ENCODE peak calls at places on chromosomes 1 and 21, in four cellular contexts. I is PC-9, A is left ventricle myocardium inferior, R is right lobe of liver. L is an unnamed sample.

GRCh38 chr21:46079357-46080170 is 18.3 kb upstream of the COL6A2 start:
- DNase-seq in A (no peak), R (no peak), I (no peak), L (peak)

GRCh38 chr1:1001057-1001630 is 1.2 kb upstream of the HES4 start:
- DNase-seq in R (peak), I (no peak), A (no peak), L (no peak)

GRCh38 chr21:30502041-30502440 is at the start of gene KRTAP19-5:
- DNase-seq in A (no peak), R (no peak), I (no peak), L (no peak)

GRCh38 chr1:54996359-54996868 is 2.3 kb upstream of the BSND start:
- DNase-seq in I (peak), R (peak), A (peak), L (peak)

GRCh38 chr1:53995683-53996082 is 22.3 kb downstream of the LDLRAD1 start:
- DNase-seq in A (no peak), R (no peak), I (no peak), L (no peak)

GRCh38 chr21:15242906-15243305 is 178.1 kb upstream of the NRIP1 start:
- DNase-seq in A (no peak), I (no peak), R (no peak), L (no peak)

GRCh38 chr1:201397675-201398074 is 1.4 kb downstream of the LAD1 start:
- DNase-seq in I (peak), A (no peak), R (no peak), L (no peak)

GRCh38 chr21:35190201-35190701 is 141.1 kb upstream of the RUNX1 start:
- DNase-seq in I (peak), A (no peak), R (no peak), L (no peak)

GRCh38 chr1:46084553-46085448 is 47.6 kb downstream of the PIK3R3 start:
- DNase-seq in A (no peak), I (peak), R (no peak), L (no peak)

GRCh38 chr1:61227857-61228557 is 145.6 kb downstream of the NFIA start:
- DNase-seq in A (no peak), I (no peak), R (no peak), L (no peak)

GRCh38 chr1:38561110-38561509 is 298.5 kb downstream of the RRAGC start:
- DNase-seq in A (no peak), I (no peak), R (no peak), L (no peak)

GRCh38 chr1:243535014-243535413 is 279.2 kb downstream of the SDCCAG8 start:
- DNase-seq in R (no peak), I (no peak), A (no peak), L (no peak)

GRCh38 chr1:153985341-153985912 is 712 bp downstream of the RAB13 start:
- DNase-seq in I (no peak), A (no peak), R (no peak), L (no peak)

GRCh38 chr1:43522431-43522775 is 8.3 kb upstream of the PTPRF start:
- DNase-seq in I (no peak), A (no peak), R (no peak), L (no peak)

GRCh38 chr1:241310451-241310850 is 46.6 kb downstream of the RGS7 start:
- DNase-seq in I (no peak), R (no peak), A (no peak), L (no peak)

GRCh38 chr1:232477728-232478127 is 152.2 kb downstream of the SIPA1L2 start:
- DNase-seq in I (peak), A (no peak), R (no peak), L (no peak)

GRCh38 chr1:247357781-247358211 is 26.1 kb upstream of the ZNF496 start:
- DNase-seq in R (no peak), A (no peak), I (no peak), L (no peak)

GRCh38 chr1:63621698-63622097 is 28.5 kb downstream of the PGM1 start:
- DNase-seq in R (no peak), I (no peak), A (peak), L (no peak)

GRCh38 chr1:223331301-223331700 is 32.7 kb downstream of the SUSD4 start:
- DNase-seq in I (no peak), R (no peak), A (no peak), L (no peak)

GRCh38 chr21:28761709-28762356 is 230.8 kb downstream of the LTN1 start:
- DNase-seq in I (no peak), A (no peak), R (no peak), L (no peak)

GRCh38 chr1:109425391-109425790 is 857 bp downstream of the PSMA5 start:
- DNase-seq in A (no peak), R (no peak), I (no peak), L (no peak)

GRCh38 chr1:182166750-182167149 is 105.2 kb upstream of the ZNF648 start:
- DNase-seq in R (no peak), A (no peak), I (no peak), L (no peak)
- TF ChIP-seq CTCF in R (no peak), A (no peak), I (no peak), L (no peak)

GRCh38 chr1:27941671-27942540 is 7.1 kb downstream of the SMPDL3B start:
- DNase-seq in I (no peak), A (no peak), R (no peak), L (no peak)

GRCh38 chr1:27937524-27937836 is 2.7 kb downstream of the SMPDL3B start:
- DNase-seq in R (no peak), A (no peak), I (no peak), L (peak)

GRCh38 chr1:27938488-27938887 is 3.7 kb downstream of the SMPDL3B start:
- DNase-seq in I (no peak), A (no peak), R (no peak), L (no peak)

GRCh38 chr1:27940870-27941269 is 6.1 kb downstream of the SMPDL3B start:
- DNase-seq in I (no peak), A (no peak), R (no peak), L (no peak)

GRCh38 chr1:27940297-27940696 is 5.5 kb downstream of the SMPDL3B start:
- DNase-seq in I (no peak), A (peak), R (peak), L (no peak)
- TF ChIP-seq CTCF in I (peak), A (peak), R (no peak), L (peak)

GRCh38 chr1:113928950-113929749 is at the start of gene HIPK1:
- DNase-seq in R (peak), A (peak), I (peak), L (peak)
- TF ChIP-seq CTCF in R (peak), A (peak), I (no peak), L (no peak)

GRCh38 chr1:104874044-104874443 is 1124.3 kb downstream of the AMY1C start:
- DNase-seq in I (no peak), R (no peak), A (no peak), L (no peak)

DNA sequence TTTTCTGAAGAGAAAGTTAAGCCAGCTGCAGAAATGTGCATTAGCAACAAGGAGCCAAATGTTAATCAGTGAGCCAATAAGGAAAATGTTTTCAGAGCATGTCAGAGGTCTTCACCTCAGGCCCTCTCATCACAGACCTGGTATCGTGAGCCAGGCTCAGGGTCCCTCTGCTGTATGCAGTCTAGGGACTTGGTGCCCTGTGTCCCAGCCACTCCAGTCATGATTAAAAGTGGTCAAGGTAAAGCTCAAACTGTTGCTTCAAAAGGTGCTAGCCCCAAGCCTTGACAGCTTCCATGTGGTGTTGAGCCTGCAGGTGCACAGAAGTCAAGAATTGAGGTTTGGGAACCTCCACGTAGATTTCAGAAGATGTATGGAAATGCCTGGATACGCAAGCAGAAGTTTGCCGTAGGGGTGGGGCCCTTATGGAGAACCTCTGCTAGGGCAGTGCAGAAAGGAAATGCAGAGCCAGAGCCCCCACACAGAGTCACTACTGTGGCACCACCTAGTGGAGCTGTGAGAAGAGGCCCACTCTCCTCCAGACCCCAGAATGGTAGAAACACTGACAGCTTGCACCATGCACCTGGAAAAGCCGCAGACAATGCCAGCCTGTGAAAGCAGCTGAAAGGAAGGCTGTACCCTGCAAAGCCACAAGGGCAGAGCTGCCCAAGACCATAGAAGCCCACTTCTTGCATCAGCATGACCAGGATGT is 1128.7 kb downstream of the AMY1C start:
- DNase-seq in I (no peak), R (no peak), A (no peak), L (no peak)
- TF ChIP-seq CTCF in I (no peak), R (no peak), A (no peak), L (peak)

GRCh38 chr1:119327436-119328155 is 41.0 kb upstream of the HAO2 start:
- DNase-seq in A (no peak), R (peak), I (no peak), L (no peak)
- TF ChIP-seq CTCF in A (no peak), R (peak), I (no peak), L (peak)

GRCh38 chr1:37391181-37391949 is 83.0 kb upstream of the ZC3H12A start:
- DNase-seq in R (no peak), A (no peak), I (no peak), L (no peak)
- TF ChIP-seq CTCF in R (no peak), A (no peak), I (no peak), L (no peak)

DNA sequence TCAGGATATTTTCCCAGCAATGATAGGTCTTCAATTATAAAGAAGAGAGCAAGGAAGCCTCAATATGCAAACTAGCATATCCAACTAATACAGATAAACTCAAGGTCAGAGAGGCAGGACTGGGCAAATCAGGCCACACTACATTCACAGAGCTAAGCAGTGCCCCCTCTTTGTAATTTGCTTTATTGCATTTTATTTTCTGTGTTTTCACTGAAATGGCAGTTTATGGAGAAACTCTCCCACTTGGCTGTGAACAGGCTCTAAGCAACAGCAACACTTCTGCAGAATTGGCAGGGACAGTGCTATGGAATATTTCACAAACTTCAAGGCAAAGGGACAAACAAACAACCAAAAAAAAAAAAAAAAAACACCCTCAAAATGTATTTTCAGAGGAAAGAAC is 93.4 kb upstream of the SOD1 start:
- DNase-seq in R (no peak), I (no peak), A (no peak), L (no peak)
- TF ChIP-seq CTCF in R (no peak), I (no peak), A (no peak), L (peak)

L was measured in chondrocyte.